ENCODE peak calls at places on chromosomes 4 and X, in eight cellular contexts. A is CD8-positive, alpha-beta memory T cell; M is aorta; L is A549; P is HCT116; T is pancreas; Z is cardiac muscle cell; C is colonic mucosa. R is an unnamed sample.
A peak's percentile ranks its signal among the peaks of the same experiment; 100 is the strongest.

GRCh38 chrX:48776818-48777439 is 9.5 kb upstream of the GATA1 start:
- DNase-seq in A (no peak), M (no peak), L (no peak), P (no peak), T (no peak), Z (no peak), C (no peak), R (no peak)

GRCh38 chrX:68945081-68945602 is 116.3 kb downstream of the EFNB1 start:
- DNase-seq in A (no peak), M (no peak), L (no peak), P (no peak), T (no peak), Z (no peak), C (no peak), R (no peak)

GRCh38 chrX:153799326-153799725 is 4.9 kb downstream of the SSR4 start:
- DNase-seq in A (no peak), M (no peak), L (no peak), P (no peak), T (no peak), Z (no peak), C (no peak), R (no peak)

GRCh38 chr4:100736651-100737450 is 219.0 kb upstream of the EMCN start:
- DNase-seq in A (no peak), M (no peak), L (peak; percentile 26), P (peak; percentile 31), T (no peak), Z (peak; percentile 5), C (no peak), R (no peak)

GRCh38 chr4:159137176-159137575 is 34.3 kb downstream of the RAPGEF2 start:
- DNase-seq in A (no peak), M (no peak), L (peak; percentile 2), P (no peak), T (no peak), Z (no peak), C (peak; percentile 33), R (no peak)

GRCh38 chr4:158580064-158580463 is 58.4 kb downstream of the RXFP1 start:
- DNase-seq in A (no peak), M (no peak), L (no peak), P (no peak), T (no peak), Z (no peak), C (no peak), R (no peak)

GRCh38 chrX:53223955-53224859 is 800 bp downstream of the KDM5C start:
- DNase-seq in A (no peak), M (peak; percentile 78), L (peak; percentile 13), P (peak; percentile 28), T (no peak), Z (peak; percentile 33), C (peak; percentile 25), R (no peak)

GRCh38 chr4:102527695-102528094 is 26.5 kb downstream of the NFKB1 start:
- DNase-seq in A (no peak), M (no peak), L (no peak), P (no peak), T (no peak), Z (no peak), C (no peak), R (no peak)

GRCh38 chr4:5965225-5965624 is 53.0 kb downstream of the C4orf50 start:
- DNase-seq in A (no peak), M (no peak), L (no peak), P (no peak), T (no peak), Z (no peak), C (no peak), R (no peak)

GRCh38 chr4:55503164-55503563 is 43.5 kb downstream of the CLOCK start:
- DNase-seq in A (no peak), M (no peak), L (peak; percentile 2), P (peak; percentile 38), T (no peak), Z (no peak), C (no peak), R (no peak)

GRCh38 chrX:115339441-115340025 is 50.0 kb downstream of the LUZP4 start:
- DNase-seq in A (no peak), M (no peak), L (no peak), P (no peak), T (no peak), Z (no peak), C (no peak), R (no peak)

GRCh38 chr4:37644962-37645361 is 41.2 kb downstream of the RELL1 start:
- DNase-seq in A (no peak), M (no peak), L (peak; percentile 59), P (no peak), T (no peak), Z (no peak), C (no peak), R (peak; percentile 34)

GRCh38 chr4:159396151-159396550 is 293.3 kb downstream of the RAPGEF2 start:
- DNase-seq in A (no peak), M (no peak), L (no peak), P (no peak), T (no peak), Z (no peak), C (no peak), R (no peak)

GRCh38 chr4:70334681-70335080 is at the start of gene CABS1:
- DNase-seq in A (no peak), M (no peak), L (no peak), P (no peak), T (no peak), Z (no peak), C (no peak), R (no peak)

GRCh38 chrX:56797966-56798711 is 69.1 kb downstream of the NBDY start:
- DNase-seq in A (no peak), M (no peak), L (no peak), P (no peak), T (no peak), Z (no peak), C (peak; percentile 8), R (peak; percentile 24)

GRCh38 chrX:84715315-84715714 is 213.1 kb upstream of the HDX start:
- DNase-seq in A (no peak), M (no peak), L (no peak), P (no peak), T (no peak), Z (no peak), C (no peak), R (no peak)

GRCh38 chr4:22514431-22514830 is 1.4 kb downstream of the ADGRA3 start:
- DNase-seq in A (no peak), M (no peak), L (no peak), P (no peak), T (no peak), Z (no peak), C (no peak), R (no peak)

DNA sequence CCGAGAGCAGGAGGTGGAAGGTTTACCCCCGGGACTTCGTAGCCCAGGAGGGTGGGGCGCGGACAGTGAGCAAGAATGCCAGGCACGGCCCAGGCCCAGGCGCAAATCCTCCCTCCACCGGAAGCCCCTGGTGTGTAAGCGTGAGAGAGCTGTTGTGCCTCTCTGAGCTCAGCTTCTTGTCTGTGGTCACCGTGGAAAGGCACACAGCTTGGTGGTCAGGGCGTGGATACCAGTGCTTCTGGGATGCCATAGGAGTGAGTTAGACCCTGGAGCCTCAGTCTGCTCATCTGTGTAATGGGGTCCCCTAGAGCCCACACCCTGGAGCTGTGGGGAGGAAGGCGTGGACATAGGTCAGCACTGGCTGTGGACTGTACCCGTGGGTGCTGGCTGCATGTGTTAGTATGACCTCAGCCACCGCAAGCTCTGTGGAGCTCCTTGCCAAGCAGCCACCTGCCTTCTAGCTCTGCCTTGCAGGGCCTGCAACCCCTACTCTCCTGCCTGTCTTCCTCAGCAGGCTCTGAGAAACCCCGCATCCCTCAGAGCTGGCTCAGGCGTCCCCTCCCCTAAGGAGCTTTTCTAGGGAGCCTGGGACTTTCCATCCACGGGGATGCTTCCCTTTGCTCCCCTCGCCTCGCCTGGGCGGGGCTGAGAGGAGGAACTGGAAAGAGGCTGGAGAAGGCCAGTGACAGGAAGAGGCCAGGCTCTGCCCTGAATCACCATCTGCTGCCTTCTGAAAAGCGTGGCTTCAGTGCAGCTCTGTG is 28.0 kb upstream of the AFAP1 start:
- DNase-seq in A (no peak), M (no peak), L (no peak), P (no peak), T (no peak), Z (no peak), C (peak; percentile 68), R (no peak)
- H3K4me1 ChIP-seq in A (peaks cover 69% of the 10 kb centered on the region), M (no peaks in the 10 kb centered on the region), L (peaks cover 64% of the 10 kb centered on the region), P (peaks cover 66% of the 10 kb centered on the region), T (no peaks in the 10 kb centered on the region), Z (peaks cover 18% of the 10 kb centered on the region), C (peaks cover 13% of the 10 kb centered on the region), R (peaks cover 15% of the 10 kb centered on the region)

GRCh38 chr4:121376541-121376940 is 4.3 kb downstream of the QRFPR start:
- DNase-seq in A (no peak), M (no peak), L (no peak), P (no peak), T (no peak), Z (no peak), C (no peak), R (no peak)
- H3K4me3 ChIP-seq in A (no peak overlapping the region), M (no peak overlapping the region), L (no peak overlapping the region), P (no peak overlapping the region), T (no peak overlapping the region), Z (no peak overlapping the region), C (no peak overlapping the region), R (no peak overlapping the region)

GRCh38 chr4:149707862-149708261 is 107.8 kb downstream of the IQCM start:
- DNase-seq in A (no peak), M (no peak), L (no peak), P (no peak), T (no peak), Z (peak; percentile 18), C (no peak), R (no peak)

GRCh38 chr4:149711588-149711987 is 104.1 kb downstream of the IQCM start:
- DNase-seq in A (no peak), M (no peak), L (no peak), P (no peak), T (no peak), Z (no peak), C (no peak), R (no peak)

GRCh38 chr4:149709640-149710039 is 106.0 kb downstream of the IQCM start:
- DNase-seq in A (no peak), M (no peak), L (no peak), P (no peak), T (no peak), Z (no peak), C (no peak), R (no peak)

GRCh38 chr4:149706942-149707341 is 108.7 kb downstream of the IQCM start:
- DNase-seq in A (no peak), M (no peak), L (no peak), P (no peak), T (no peak), Z (no peak), C (no peak), R (no peak)

GRCh38 chr4:149708513-149709175 is 107.0 kb downstream of the IQCM start:
- DNase-seq in A (no peak), M (no peak), L (no peak), P (peak; percentile 57), T (no peak), Z (no peak), C (no peak), R (no peak)
- H3K27ac ChIP-seq in A (no peak overlapping the region), M (no peak overlapping the region), L (no peak overlapping the region), P (no peak overlapping the region), T (no peak overlapping the region), Z (no peak overlapping the region), C (peak overlapping the region; percentile 9), R (no peak overlapping the region)

DNA sequence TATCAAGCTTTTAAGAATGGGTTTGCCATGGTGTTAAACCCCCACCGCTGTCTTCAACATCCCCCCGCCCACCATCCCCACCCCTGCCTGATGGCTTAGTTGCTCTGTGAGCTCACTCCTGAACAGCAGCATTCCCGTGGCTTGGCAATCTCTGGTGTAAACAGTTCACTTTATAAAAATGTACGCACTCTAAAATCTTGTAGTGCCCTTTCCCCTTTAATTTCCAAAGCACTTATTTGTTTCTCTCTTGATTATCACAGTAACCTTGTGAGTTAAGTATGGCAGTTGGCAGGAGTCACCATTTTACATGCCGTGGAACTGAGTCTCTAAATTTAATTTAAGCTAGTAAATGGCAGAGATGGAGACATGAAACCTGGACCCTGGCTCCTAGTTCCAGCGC is 123.0 kb downstream of the AFF1 start:
- DNase-seq in A (no peak), M (no peak), L (no peak), P (no peak), T (no peak), Z (no peak), C (no peak), R (no peak)
- H3K4me1 ChIP-seq in A (no peaks in the 10 kb centered on the region), M (peaks cover 19% of the 10 kb centered on the region), L (peaks cover 14% of the 10 kb centered on the region), P (peaks cover 38% of the 10 kb centered on the region), T (peaks cover 44% of the 10 kb centered on the region), Z (peaks cover 40% of the 10 kb centered on the region), C (no peaks in the 10 kb centered on the region), R (peaks cover 26% of the 10 kb centered on the region)

R was measured in right cardiac atrium.